ENCODE peak calls at places on chromosomes 7 and 10, in seven cellular contexts. C is ovary, D is A549, Q is tibial nerve, I is mammary epithelial cell, K is lower lobe of right lung, V is HFF-Myc. Z is an unnamed sample.

GRCh38 chr10:102763037-102763607 is 19.4 kb downstream of the WBP1L start:
- DNase-seq in D (no peak), K (no peak), I (no peak), Q (no peak), V (no peak), C (peak), Z (no peak)

GRCh38 chr7:46754135-46754730 is 827.7 kb downstream of the TNS3 start:
- DNase-seq in Q (no peak), I (peak), D (no peak), K (no peak), C (no peak), V (no peak), Z (peak)

GRCh38 chr7:194996-195829 is 2.8 kb downstream of the FAM20C start:
- DNase-seq in Q (peak), D (no peak), V (no peak), C (no peak), K (no peak), I (no peak), Z (peak)

GRCh38 chr7:901388-902154 is 25.2 kb downstream of the GET4 start:
- DNase-seq in V (peak), I (peak), C (peak), K (peak), D (peak), Q (peak), Z (peak)

GRCh38 chr10:90859321-90859751 is 1.5 kb upstream of the HTR7 start:
- DNase-seq in C (no peak), K (no peak), Q (no peak), D (no peak), V (no peak), I (peak), Z (peak)

GRCh38 chr7:41910916-41911315 is 208.0 kb upstream of the INHBA start:
- DNase-seq in V (no peak), Q (no peak), K (no peak), D (no peak), I (peak), C (no peak), Z (no peak)

GRCh38 chr10:14302035-14302434 is 28.7 kb downstream of the FRMD4A start:
- DNase-seq in I (peak), Q (no peak), C (no peak), V (no peak), D (no peak), K (no peak), Z (peak)

GRCh38 chr7:40839881-40840280 is 705.1 kb downstream of the SUGCT start:
- DNase-seq in I (no peak), Q (no peak), C (no peak), K (no peak), D (no peak), V (no peak), Z (no peak)

GRCh38 chr10:60821661-60822060 is 43.4 kb downstream of the CDK1 start:
- DNase-seq in Q (no peak), V (no peak), D (no peak), C (no peak), K (no peak), I (no peak), Z (peak)

GRCh38 chr10:8400151-8400550 is 345.7 kb downstream of the GATA3 start:
- DNase-seq in V (no peak), I (no peak), Q (no peak), K (no peak), D (no peak), C (no peak), Z (no peak)

GRCh38 chr10:105102977-105103376 is 461.9 kb downstream of the SORCS3 start:
- DNase-seq in Q (no peak), V (no peak), C (no peak), I (no peak), D (no peak), K (no peak), Z (no peak)

GRCh38 chr7:94265456-94265855 is 129.2 kb upstream of the COL1A2 start:
- DNase-seq in K (no peak), C (no peak), Q (no peak), I (no peak), D (no peak), V (no peak), Z (no peak)

GRCh38 chr10:59435707-59436106 is 73.4 kb upstream of the FAM13C start:
- DNase-seq in Q (no peak), V (no peak), I (no peak), D (no peak), C (no peak), K (no peak), Z (no peak)

GRCh38 chr10:77511498-77512218 is 126.0 kb downstream of the KCNMA1 start:
- DNase-seq in K (no peak), Q (no peak), I (no peak), C (no peak), V (no peak), D (no peak), Z (no peak)

GRCh38 chr7:1767524-1767923 is 97.4 kb downstream of the ELFN1 start:
- DNase-seq in D (no peak), K (no peak), Q (no peak), V (no peak), I (no peak), C (no peak), Z (no peak)

GRCh38 chr7:35570926-35571325 is 124.0 kb downstream of the HERPUD2 start:
- DNase-seq in C (no peak), V (no peak), I (no peak), K (no peak), D (no peak), Q (no peak), Z (no peak)

GRCh38 chr7:104231054-104232046 is 23.5 kb upstream of the ORC5 start:
- DNase-seq in C (peak), I (peak), V (peak), K (peak), D (peak), Q (peak), Z (peak)

GRCh38 chr7:90250601-90251303 is 5.8 kb downstream of the CFAP69 start:
- DNase-seq in C (no peak), D (no peak), V (no peak), Q (no peak), K (no peak), I (no peak), Z (peak)

GRCh38 chr10:133608855-133609254 is 17.7 kb downstream of the FRG2B start:
- DNase-seq in V (no peak), D (peak), Q (no peak), C (no peak), I (peak), K (no peak), Z (peak)

GRCh38 chr10:12022580-12023257 is 19.9 kb downstream of the UPF2 start:
- DNase-seq in D (no peak), K (no peak), Q (no peak), I (no peak), V (no peak), C (no peak), Z (no peak)

GRCh38 chr10:42754155-42755027 is 28.2 kb upstream of the BMS1 start:
- DNase-seq in K (peak), I (no peak), D (peak), Q (no peak), C (no peak), V (no peak), Z (peak)

GRCh38 chr7:107534139-107534538 is 29.6 kb downstream of the COG5 start:
- DNase-seq in K (no peak), C (no peak), Q (no peak), V (no peak), I (no peak), D (no peak), Z (no peak)

GRCh38 chr10:126090911-126091728 is 194.8 kb downstream of the FANK1 start:
- DNase-seq in C (no peak), Q (no peak), D (peak), K (no peak), I (peak), V (peak), Z (peak)

GRCh38 chr7:124550036-124550435 is 215.6 kb downstream of the GPR37 start:
- DNase-seq in D (no peak), V (no peak), C (no peak), I (no peak), K (no peak), Q (no peak), Z (peak)

GRCh38 chr7:106535234-106536026 is 125.5 kb downstream of the CCDC71L start:
- DNase-seq in D (no peak), C (no peak), Q (no peak), V (peak), I (no peak), K (no peak), Z (peak)

GRCh38 chr10:62806246-62806645 is 1.7 kb downstream of the ADO start:
- DNase-seq in Q (no peak), V (no peak), C (no peak), D (no peak), I (no peak), K (no peak), Z (peak)

GRCh38 chr10:104659809-104660208 is 18.7 kb downstream of the SORCS3 start:
- DNase-seq in I (no peak), D (no peak), V (no peak), C (no peak), K (no peak), Q (no peak), Z (no peak)

GRCh38 chr7:22549667-22550513 is 49.9 kb upstream of the STEAP1B start:
- DNase-seq in I (peak), D (no peak), Q (no peak), V (no peak), K (no peak), C (no peak), Z (no peak)

GRCh38 chr7:121219031-121219430 is 109.8 kb upstream of the WNT16 start:
- DNase-seq in Q (no peak), K (no peak), D (no peak), C (no peak), I (no peak), V (no peak), Z (no peak)

GRCh38 chr7:29946428-29947186 is 43.0 kb downstream of the SCRN1 start:
- DNase-seq in Q (no peak), I (no peak), D (peak), K (no peak), V (no peak), C (peak), Z (no peak)

GRCh38 chr10:43251664-43252165 is 15.2 kb downstream of the RASGEF1A start:
- DNase-seq in C (peak), V (no peak), D (no peak), K (no peak), I (no peak), Q (no peak), Z (no peak)

GRCh38 chr7:38317457-38318037 is 44.1 kb upstream of the TARP start:
- DNase-seq in V (no peak), D (no peak), C (no peak), Q (no peak), I (no peak), K (no peak), Z (no peak)

GRCh38 chr10:121865554-121865953 is 62.3 kb downstream of the ATE1 start:
- DNase-seq in Q (no peak), V (no peak), C (no peak), I (no peak), D (no peak), K (no peak), Z (peak)

GRCh38 chr7:131400833-131401593 is 73.3 kb downstream of the MKLN1 start:
- DNase-seq in Q (no peak), D (no peak), V (no peak), I (no peak), K (no peak), C (no peak), Z (no peak)

GRCh38 chr10:107548301-107548700 is 383.8 kb upstream of the SORCS1 start:
- DNase-seq in C (no peak), I (peak), D (no peak), V (no peak), K (no peak), Q (no peak), Z (peak)

GRCh38 chr10:128927389-128927788 is 539.7 kb upstream of the MGMT start:
- DNase-seq in D (no peak), Q (peak), I (no peak), V (no peak), C (no peak), K (no peak), Z (no peak)

GRCh38 chr7:104341545-104341944 is 13.1 kb downstream of the LHFPL3 start:
- DNase-seq in C (no peak), I (no peak), Q (no peak), K (no peak), V (no peak), D (no peak), Z (no peak)

GRCh38 chr7:133550811-133551210 is 297.9 kb downstream of the EXOC4 start:
- DNase-seq in V (no peak), D (no peak), Q (no peak), C (no peak), K (no peak), I (no peak), Z (no peak)
- H3K4me3 ChIP-seq in V (no peak), D (no peak), Q (no peak), C (no peak), K (no peak), I (no peak), Z (no peak)

GRCh38 chr7:32914186-32914585 is 22.6 kb upstream of the KBTBD2 start:
- DNase-seq in Q (no peak), K (no peak), D (no peak), C (no peak), V (no peak), I (no peak), Z (no peak)
- TF ChIP-seq CTCF in Q (no peak), K (no peak), D (no peak), C (no peak), V (peak), I (no peak), Z (no peak)

DNA sequence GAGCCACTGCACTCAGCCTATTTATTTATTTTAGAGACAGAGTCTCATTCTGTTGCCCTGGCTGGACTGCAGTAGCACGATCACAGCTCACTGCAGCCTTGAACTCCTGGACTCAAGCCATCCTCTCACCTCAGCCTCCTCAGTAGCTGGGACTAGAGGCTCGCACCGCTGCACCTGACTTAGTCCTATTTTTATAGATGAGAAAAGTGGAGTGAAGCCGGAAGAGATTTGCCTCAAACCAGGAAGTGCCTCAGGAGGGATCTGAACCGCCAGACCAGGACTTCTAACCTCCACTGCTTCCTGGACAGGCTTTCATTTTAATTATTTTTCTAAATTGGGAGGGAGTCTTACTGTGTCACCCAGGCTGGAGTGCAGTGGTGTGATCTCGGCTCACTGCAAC is 17.5 kb upstream of the CLIP2 start:
- DNase-seq in C (no peak), I (no peak), K (no peak), D (no peak), Q (no peak), V (no peak), Z (no peak)
- H3K4me3 ChIP-seq in C (no peak), I (no peak), K (peak), D (no peak), Q (no peak), V (no peak), Z (no peak)

GRCh38 chr7:16430133-16430532 is 8.8 kb upstream of the CRPPA start:
- DNase-seq in D (no peak), K (no peak), Q (no peak), V (no peak), C (no peak), I (peak), Z (no peak)

GRCh38 chr7:16433568-16434122 is 12.3 kb upstream of the CRPPA start:
- DNase-seq in V (no peak), C (no peak), D (no peak), I (no peak), Q (no peak), K (no peak), Z (no peak)

GRCh38 chr7:16428672-16429071 is 7.3 kb upstream of the CRPPA start:
- DNase-seq in V (peak), C (no peak), I (no peak), D (no peak), Q (no peak), K (no peak), Z (peak)

GRCh38 chr7:16432425-16432731 is 11.0 kb upstream of the CRPPA start:
- DNase-seq in I (no peak), D (no peak), Q (no peak), C (no peak), V (no peak), K (no peak), Z (no peak)

DNA sequence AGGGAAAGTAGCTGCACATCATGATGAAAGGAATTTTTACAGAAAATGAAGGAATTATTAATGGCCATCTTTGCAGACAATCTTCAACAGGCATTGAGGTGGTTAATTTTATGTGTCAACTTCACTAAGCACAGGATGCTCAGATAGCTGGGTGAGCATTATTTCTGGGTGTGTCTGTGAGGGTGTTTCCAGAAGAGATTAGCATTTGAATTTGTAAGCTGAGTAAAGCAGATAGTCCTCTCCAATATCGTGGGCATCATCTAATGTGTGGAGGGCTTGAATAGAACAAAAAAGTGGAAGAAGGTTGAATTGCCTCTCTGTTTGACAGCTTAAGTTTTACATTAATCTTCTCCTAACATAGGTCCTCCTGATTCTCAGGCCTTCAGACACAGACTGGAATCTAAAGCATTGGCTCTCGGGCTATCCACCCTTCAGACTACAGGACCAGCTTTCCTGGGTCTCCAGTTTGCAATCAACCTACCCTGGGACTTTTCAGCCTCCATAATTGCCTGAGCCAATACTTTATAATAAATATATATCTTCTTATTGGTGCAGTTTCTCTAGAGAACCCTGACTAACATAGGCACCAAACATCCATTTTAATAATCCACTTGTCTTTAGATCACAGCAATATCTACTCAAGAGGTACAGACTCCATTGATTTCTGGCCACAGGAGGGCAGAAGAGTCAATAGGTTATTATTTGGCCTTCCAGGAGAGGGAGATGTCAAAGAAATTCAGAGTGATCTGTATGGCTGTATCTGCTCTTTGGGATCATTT is 10.5 kb upstream of the CRPPA start:
- DNase-seq in I (peak), K (no peak), C (no peak), V (no peak), Q (peak), D (peak), Z (no peak)
- TF ChIP-seq CTCF in I (peak), K (peak), C (no peak), V (peak), Q (peak), D (peak), Z (no peak)

GRCh38 chr7:97015787-97016391 is 8.7 kb downstream of the DLX5 start:
- DNase-seq in V (no peak), D (no peak), I (no peak), K (no peak), C (no peak), Q (no peak), Z (no peak)
- H3K4me3 ChIP-seq in V (no peak), D (peak), I (no peak), K (no peak), C (no peak), Q (no peak), Z (no peak)

GRCh38 chr7:100271716-100272537 is 35.6 kb upstream of the SPDYE3 start:
- DNase-seq in Q (peak), K (peak), C (peak), D (peak), I (peak), V (peak), Z (peak)
- TF ChIP-seq CTCF in Q (no peak), K (peak), C (no peak), D (peak), I (peak), V (peak), Z (peak)

GRCh38 chr7:95593343-95593742 is 3.0 kb downstream of the PDK4 start:
- DNase-seq in C (no peak), D (no peak), K (no peak), I (no peak), V (no peak), Q (no peak), Z (no peak)
- H3K4me3 ChIP-seq in C (peak), D (peak), K (peak), I (no peak), V (no peak), Q (peak), Z (no peak)